ENCODE peak calls at places on chromosomes 16 and 17, in eight cellular contexts. R, I, X, S, G, M, D and A are unnamed samples.

GRCh38 chr17:41382396-41382795 is 290 bp upstream of the KRT34 start:
- DNase-seq in G (no peak), D (no peak), M (no peak), R (no peak), I (no peak), X (no peak), S (no peak), A (no peak)

GRCh38 chr17:81025756-81026155 is 9.2 kb upstream of the BAIAP2 start:
- DNase-seq in I (no peak), R (no peak), S (no peak), X (no peak), D (no peak), G (no peak), M (no peak), A (peak; percentile 68)

GRCh38 chr17:18261146-18261515 is 669 bp downstream of the MIEF2 start:
- DNase-seq in D (peak; percentile 97), R (peak; percentile 64), X (peak; percentile 58), G (peak; percentile 93), S (peak; percentile 86), M (no peak), I (peak; percentile 92), A (no peak)

GRCh38 chr17:17528696-17529652 is 32.8 kb upstream of the RASD1 start:
- DNase-seq in M (no peak), I (peak; percentile 72), S (peak; percentile 64), R (no peak), G (no peak), D (no peak), X (no peak), A (no peak)

GRCh38 chr17:80780381-80781187 is 211.1 kb upstream of the CHMP6 start:
- DNase-seq in D (no peak), I (no peak), X (no peak), S (peak; percentile 25), G (no peak), M (no peak), R (no peak), A (peak; percentile 41)

GRCh38 chr17:16215965-16216316 is 607 bp upstream of the NCOR1 start:
- DNase-seq in I (no peak), M (no peak), X (no peak), S (no peak), R (no peak), G (no peak), D (no peak), A (peak; percentile 78)

GRCh38 chr16:10122546-10122945 is 59.7 kb downstream of the GRIN2A start:
- DNase-seq in X (no peak), R (peak; percentile 14), I (peak; percentile 40), D (no peak), M (no peak), S (no peak), G (no peak), A (no peak)

GRCh38 chr17:49994085-49995054 is 654 bp downstream of the DLX3 start:
- DNase-seq in D (no peak), I (no peak), G (no peak), R (no peak), S (no peak), M (no peak), X (no peak), A (no peak)

GRCh38 chr17:83178533-83179201 is 99.3 kb downstream of the METRNL start:
- DNase-seq in R (no peak), G (peak; percentile 10), S (peak; percentile 48), M (peak; percentile 11), I (no peak), D (no peak), X (peak; percentile 10), A (no peak)

GRCh38 chr16:5516115-5516514 is 418.5 kb upstream of the EEF2KMT start:
- DNase-seq in R (peak; percentile 9), M (no peak), S (no peak), X (no peak), D (no peak), I (no peak), G (no peak), A (no peak)

GRCh38 chr17:53979991-53980390 is 157.3 kb downstream of the KIF2B start:
- DNase-seq in G (no peak), I (no peak), D (no peak), M (no peak), X (no peak), R (no peak), S (no peak), A (no peak)

GRCh38 chr17:63929860-63930766 is 2.0 kb downstream of the CD79B start:
- DNase-seq in I (no peak), R (no peak), D (no peak), M (no peak), X (no peak), G (no peak), S (no peak), A (peak; percentile 78)

GRCh38 chr16:5235119-5235518 is 137.5 kb upstream of the EEF2KMT start:
- DNase-seq in I (no peak), R (no peak), D (no peak), M (no peak), S (no peak), X (no peak), G (no peak), A (no peak)

GRCh38 chr16:75860654-75861053 is 134.4 kb upstream of the CPHXL start:
- DNase-seq in X (no peak), G (no peak), D (no peak), M (no peak), I (peak; percentile 21), R (no peak), S (no peak), A (no peak)

DNA sequence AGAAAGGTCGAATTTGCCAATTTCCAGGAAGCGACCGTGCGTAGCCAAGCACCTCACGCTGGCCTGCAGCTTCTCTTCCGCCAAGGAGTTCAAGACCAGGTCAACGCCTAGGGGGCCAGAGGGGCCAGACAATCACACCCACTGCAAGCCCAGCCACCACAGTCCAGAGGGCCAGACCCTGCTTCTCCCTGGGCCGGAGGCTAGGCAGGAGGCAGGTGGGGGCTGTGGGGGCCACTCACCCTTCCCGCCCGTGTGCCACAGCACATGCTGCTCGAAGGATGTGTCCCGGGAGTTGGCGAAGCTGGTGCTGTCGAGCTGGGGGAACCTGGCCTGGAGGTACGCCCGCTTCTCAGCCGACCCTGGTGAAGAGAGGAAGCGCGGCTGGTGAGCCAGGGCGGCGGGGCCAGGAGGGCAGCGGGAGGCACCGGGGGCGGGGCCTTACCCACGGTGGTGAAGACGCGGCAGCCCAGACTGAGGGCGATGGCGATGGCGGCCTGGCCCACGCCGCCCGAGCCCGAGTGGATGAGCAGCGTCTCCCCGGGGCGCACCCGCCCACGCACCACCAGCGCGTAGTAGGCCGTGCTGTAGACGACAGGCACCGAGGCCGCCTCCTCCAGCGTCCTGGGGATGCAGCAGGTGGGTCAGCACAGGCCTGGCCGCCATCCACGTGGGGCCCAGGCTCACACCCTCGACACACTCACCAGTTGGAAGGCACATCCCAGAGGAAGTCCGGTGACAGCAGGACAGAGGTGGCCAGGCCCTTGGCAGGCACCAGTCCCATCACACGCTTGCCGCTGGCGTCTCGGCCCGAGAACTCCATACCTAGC is 14.3 kb downstream of the FASN start:
- DNase-seq in X (no peak), R (no peak), G (no peak), S (no peak), D (no peak), M (no peak), I (no peak), A (no peak)
- TF ChIP-seq POLR2A in X (no peak), R (no peak), G (no peak), S (no peak), D (no peak), M (no peak), I (no peak), A (no peak)

DNA sequence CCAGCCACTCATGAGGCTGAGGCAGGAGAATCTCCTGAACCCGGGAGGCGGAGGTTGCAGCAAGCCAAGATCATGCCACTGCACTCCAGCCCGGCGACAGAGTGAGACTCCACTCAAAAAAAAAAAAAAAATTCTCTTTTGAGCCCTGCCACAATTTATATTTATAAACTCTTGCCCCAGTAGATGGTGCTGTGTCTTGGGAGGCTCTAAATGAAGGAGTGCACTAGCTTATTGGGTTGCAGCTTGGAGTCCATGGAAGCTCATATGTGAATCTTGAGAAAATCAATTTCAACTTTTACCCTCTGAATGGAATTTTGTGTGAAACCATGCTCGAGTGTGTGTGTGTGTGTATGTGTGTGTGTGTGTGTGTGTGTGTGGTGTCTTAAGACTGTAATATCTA is 420.1 kb downstream of the HS3ST4 start:
- DNase-seq in X (no peak), S (no peak), G (no peak), M (no peak), R (peak; percentile 5), D (no peak), I (no peak), A (no peak)
- TF ChIP-seq CTCF in X (no peak), S (no peak), G (no peak), M (no peak), R (no peak), D (no peak), I (no peak), A (no peak)

GRCh38 chr17:66535611-66536010 is 233.2 kb downstream of the PRKCA start:
- DNase-seq in M (no peak), S (no peak), G (no peak), R (no peak), I (no peak), X (no peak), D (no peak), A (no peak)

GRCh38 chr17:66537518-66537917 is 235.1 kb downstream of the PRKCA start:
- DNase-seq in D (no peak), R (no peak), M (no peak), G (no peak), X (no peak), S (no peak), I (no peak), A (no peak)

GRCh38 chr17:66541461-66542182 is 239.2 kb downstream of the PRKCA start:
- DNase-seq in D (no peak), S (no peak), R (no peak), M (no peak), X (peak; percentile 34), G (no peak), I (no peak), A (no peak)

GRCh38 chr17:66540131-66540781 is 237.8 kb downstream of the PRKCA start:
- DNase-seq in I (peak; percentile 12), X (peak; percentile 62), R (no peak), M (peak; percentile 53), S (no peak), D (no peak), G (no peak), A (no peak)

GRCh38 chr17:66538776-66539175 is 236.4 kb downstream of the PRKCA start:
- DNase-seq in R (no peak), G (no peak), S (no peak), X (no peak), M (no peak), I (no peak), D (no peak), A (no peak)
- H3K27ac ChIP-seq in R (peak overlapping the region; percentile 31), G (no peak overlapping the region), S (no peak overlapping the region), X (no peak overlapping the region), M (peak overlapping the region; percentile 95), I (no peak overlapping the region), D (no peak overlapping the region), A (peak overlapping the region; percentile 16)

DNA sequence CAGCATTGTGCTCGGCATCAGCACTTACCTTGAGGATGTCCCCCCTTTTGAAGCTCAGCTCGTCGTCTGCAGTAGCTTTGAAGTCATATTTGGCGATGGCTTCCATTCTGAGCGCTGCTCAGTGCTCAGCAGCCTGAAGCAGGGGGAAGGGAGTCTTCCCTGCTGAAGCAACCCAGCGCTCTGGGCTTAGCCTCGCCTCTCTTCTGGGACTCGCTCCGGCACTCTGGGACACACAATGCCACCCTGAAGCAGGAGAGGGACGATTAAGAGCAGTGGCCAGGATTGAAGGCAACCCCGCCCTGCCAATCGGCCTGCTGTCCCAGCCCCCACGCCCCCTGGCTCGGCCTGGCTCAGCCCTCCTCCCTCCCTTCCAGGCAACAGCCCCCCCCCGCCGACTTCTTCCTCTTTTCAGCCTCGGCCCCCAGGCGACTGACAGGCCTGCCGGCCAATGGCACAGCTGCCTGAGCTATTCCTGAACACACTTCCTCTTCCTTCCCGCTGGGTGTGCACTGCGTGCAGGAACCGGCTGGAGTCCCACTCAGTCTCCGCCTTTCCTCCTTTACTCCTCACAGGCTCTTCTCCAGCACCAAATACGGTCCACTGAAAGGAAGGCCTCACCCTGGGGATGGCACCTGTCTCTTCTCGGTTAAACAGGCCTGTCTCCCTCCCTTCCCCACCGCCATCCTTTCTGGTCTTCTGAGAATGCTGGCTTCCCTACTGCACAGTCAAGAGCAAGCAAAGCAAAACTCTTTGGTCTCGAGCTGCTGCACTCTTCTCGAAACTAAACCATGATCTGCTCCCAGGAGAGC is 11.8 kb downstream of the GRB2 start:
- DNase-seq in G (peak; percentile 99), S (peak; percentile 97), R (peak; percentile 98), D (peak; percentile 96), M (peak; percentile 95), I (peak; percentile 98), X (peak; percentile 98), A (peak; percentile 98)
- TF ChIP-seq POLR2A in G (peak; percentile 44), S (no peak), R (peak; percentile 79), D (peak; percentile 51), M (peak; percentile 23), I (peak; percentile 70), X (no peak), A (no peak)